ENCODE peak calls at places on chromosomes 16 and 17, in five cellular contexts. H is type B pancreatic cell, L is endodermal cell, G is RCC 7860, D is body of pancreas. B is an unnamed sample.

GRCh38 chr17:50560931-50561750 is 626 bp downstream of the CACNA1G start:
- DNase-seq in H (no peak), L (peak), G (no peak), D (no peak), B (no peak)

GRCh38 chr17:77735341-77736206 is 222.9 kb upstream of the TNRC6C start:
- DNase-seq in H (peak), L (peak), G (no peak), D (no peak), B (no peak)

GRCh38 chr17:46003907-46004748 is 5.1 kb downstream of the STH start:
- DNase-seq in H (no peak), L (no peak), G (no peak), D (peak), B (no peak)

GRCh38 chr17:78963378-78963777 is 16.3 kb downstream of the LGALS3BP start:
- DNase-seq in H (no peak), L (no peak), G (no peak), D (no peak), B (no peak)

GRCh38 chr17:8062435-8062806 is 23.6 kb downstream of the ALOX15B start:
- DNase-seq in H (no peak), L (peak), G (no peak), D (no peak), B (no peak)

GRCh38 chr16:57386381-57386951 is 14.2 kb downstream of the CX3CL1 start:
- DNase-seq in H (no peak), L (no peak), G (no peak), D (no peak), B (no peak)

GRCh38 chr16:20673882-20674683 is 23.4 kb downstream of the ACSM1 start:
- DNase-seq in H (no peak), L (no peak), G (peak), D (no peak), B (no peak)

GRCh38 chr16:85995591-85996461 is 96.9 kb downstream of the IRF8 start:
- DNase-seq in H (no peak), L (peak), G (no peak), D (no peak), B (no peak)

GRCh38 chr16:74052006-74052405 is 244.6 kb upstream of the PSMD7 start:
- DNase-seq in H (no peak), L (no peak), G (no peak), D (no peak), B (no peak)

GRCh38 chr16:89017956-89018604 is 41.1 kb upstream of the CBFA2T3 start:
- DNase-seq in H (no peak), L (peak), G (no peak), D (no peak), B (no peak)

GRCh38 chr16:54027126-54027922 is 259.3 kb downstream of the IRX3 start:
- DNase-seq in H (no peak), L (no peak), G (peak), D (no peak), B (no peak)

GRCh38 chr16:71358464-71359031 is at the start of gene CALB2:
- DNase-seq in H (peak), L (peak), G (peak), D (peak), B (no peak)

B was measured in epithelial cell of proximal tubule.